ENCODE peak calls at places on chromosomes 3 and 15, in six cellular contexts. E, P, Q, R, S and B are unnamed samples. For H3K27me3, the result is how much of the 10 kb centered on the place peaks cover.

GRCh38 chr3:113249111-113249510 is 37.8 kb downstream of the BOC start:
- DNase-seq in R (no peak), Q (no peak), S (no peak), P (no peak), E (no peak), B (no peak)

GRCh38 chr3:14633819-14634424 is 17.6 kb upstream of the CCDC174 start:
- DNase-seq in P (no peak), Q (peak), E (no peak), R (no peak), S (peak), B (peak)

GRCh38 chr3:48107227-48107626 is 81.0 kb downstream of the CDC25A start:
- DNase-seq in S (no peak), E (no peak), R (no peak), P (no peak), Q (no peak), B (no peak)

GRCh38 chr3:42703695-42704025 is 1.1 kb upstream of the HHATL start:
- DNase-seq in Q (peak), R (no peak), P (no peak), S (no peak), E (no peak), B (no peak)

GRCh38 chr3:191382661-191383060 is 52.3 kb upstream of the UTS2B start:
- DNase-seq in E (no peak), S (no peak), P (no peak), Q (no peak), R (no peak), B (no peak)

GRCh38 chr3:141454906-141455602 is 31.8 kb upstream of the RASA2 start:
- DNase-seq in E (no peak), P (no peak), Q (no peak), R (no peak), S (no peak), B (no peak)

GRCh38 chr15:31828594-31828993 is 201.7 kb upstream of the CHRNA7 start:
- DNase-seq in P (no peak), E (no peak), S (no peak), Q (no peak), R (no peak), B (no peak)

GRCh38 chr3:52046186-52046913 is 10.0 kb downstream of the DUSP7 start:
- DNase-seq in Q (no peak), E (no peak), P (no peak), R (no peak), S (peak), B (no peak)

GRCh38 chr3:14829811-14830210 is 11.0 kb downstream of the FGD5 start:
- DNase-seq in Q (no peak), R (no peak), P (no peak), E (no peak), S (no peak), B (no peak)

GRCh38 chr15:40357723-40358491 is at the start of gene DISP2:
- DNase-seq in R (peak), P (no peak), Q (peak), S (peak), E (peak), B (peak)

GRCh38 chr3:122497425-122497824 is 17.3 kb downstream of the KPNA1 start:
- DNase-seq in P (no peak), Q (no peak), R (no peak), S (no peak), E (no peak), B (no peak)

GRCh38 chr3:150101016-150101415 is 130.3 kb upstream of the PFN2 start:
- DNase-seq in E (no peak), Q (no peak), S (no peak), R (no peak), P (no peak), B (no peak)

GRCh38 chr15:41650806-41651205 is 9.4 kb upstream of the MGA start:
- DNase-seq in S (no peak), Q (no peak), R (no peak), P (no peak), E (no peak), B (no peak)

GRCh38 chr15:51155016-51155580 is 60.4 kb upstream of the TNFAIP8L3 start:
- DNase-seq in S (no peak), R (no peak), P (no peak), E (no peak), Q (no peak), B (no peak)

GRCh38 chr3:17505856-17506255 is 236.6 kb downstream of the TBC1D5 start:
- DNase-seq in R (no peak), P (no peak), E (no peak), S (no peak), Q (no peak), B (no peak)

GRCh38 chr3:55507808-55508207 is 20.7 kb upstream of the WNT5A start:
- DNase-seq in S (no peak), E (no peak), R (no peak), P (no peak), Q (no peak), B (no peak)

GRCh38 chr3:30751610-30752299 is 142.7 kb downstream of the GADL1 start:
- DNase-seq in S (peak), E (no peak), P (no peak), Q (peak), R (no peak), B (no peak)

GRCh38 chr3:111368061-111368460 is 173.9 kb upstream of the CD96 start:
- DNase-seq in S (no peak), P (no peak), R (no peak), Q (no peak), E (no peak), B (no peak)

GRCh38 chr3:39605837-39606236 is 138.4 kb downstream of the MOBP start:
- DNase-seq in S (no peak), Q (no peak), R (no peak), P (no peak), E (no peak), B (no peak)

GRCh38 chr3:83063457-83063856 is 1302.0 kb upstream of the GBE1 start:
- DNase-seq in Q (no peak), R (no peak), P (no peak), S (no peak), E (no peak), B (no peak)

GRCh38 chr15:80242132-80242769 is 9.8 kb downstream of the CTXND1 start:
- DNase-seq in S (no peak), Q (no peak), E (no peak), P (no peak), R (peak), B (no peak)

GRCh38 chr15:84631706-84632272 is 22.3 kb downstream of the WDR73 start:
- DNase-seq in Q (no peak), R (no peak), E (no peak), P (no peak), S (no peak), B (no peak)

GRCh38 chr15:61654004-61654740 is 406.1 kb downstream of the VPS13C start:
- DNase-seq in S (peak), Q (no peak), P (no peak), R (peak), E (no peak), B (no peak)

GRCh38 chr3:138459619-138460535 is 25.5 kb downstream of the ESYT3 start:
- DNase-seq in Q (no peak), R (no peak), E (no peak), S (no peak), P (no peak), B (no peak)

GRCh38 chr3:11705049-11705448 is 61.3 kb upstream of the VGLL4 start:
- DNase-seq in R (no peak), S (no peak), P (no peak), E (no peak), Q (no peak), B (no peak)

DNA sequence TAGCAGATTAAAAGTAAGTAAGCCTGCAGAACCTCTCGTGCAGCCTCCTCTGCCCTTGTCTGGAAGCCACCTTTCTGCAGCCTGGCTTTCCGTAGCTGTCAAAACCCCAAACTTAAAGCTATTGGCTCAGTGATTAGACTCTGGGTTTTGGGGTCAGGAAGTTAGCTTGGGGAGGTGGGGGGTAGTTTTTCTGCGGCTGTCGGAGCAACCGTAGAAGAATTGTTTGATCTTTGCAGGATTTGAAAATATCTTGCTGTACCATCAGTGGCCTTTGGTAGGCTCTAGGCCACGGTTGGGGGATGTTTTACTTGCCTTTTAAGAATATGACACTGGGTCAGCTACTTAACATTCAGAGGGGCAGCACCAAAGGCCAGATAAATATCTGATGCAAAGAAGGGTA is 88.4 kb upstream of the RASGRP1 start:
- DNase-seq in P (no peak), E (no peak), Q (no peak), S (no peak), R (no peak), B (no peak)
- H3K27me3 ChIP-seq in P (under half), E (under half), Q (under half), S (under half), R (under half), B (under half)

GRCh38 chr3:172524611-172525010 is 1.4 kb upstream of the TNFSF10 start:
- DNase-seq in S (no peak), R (no peak), P (no peak), Q (no peak), E (no peak), B (no peak)

GRCh38 chr3:172520332-172520831 is 2.8 kb downstream of the TNFSF10 start:
- DNase-seq in R (no peak), S (no peak), E (no peak), Q (no peak), P (no peak), B (no peak)

GRCh38 chr3:172525116-172525613 is 1.9 kb upstream of the TNFSF10 start:
- DNase-seq in P (no peak), R (no peak), S (no peak), E (no peak), Q (no peak), B (no peak)

GRCh38 chr3:172519740-172520139 is 3.5 kb downstream of the TNFSF10 start:
- DNase-seq in P (no peak), S (no peak), E (no peak), R (no peak), Q (no peak), B (no peak)

GRCh38 chr3:172522871-172523818 is at the start of gene TNFSF10:
- DNase-seq in R (peak), P (peak), E (peak), Q (peak), S (peak), B (peak)
- H3K27ac ChIP-seq in R (peak), P (peak), E (peak), Q (peak), S (peak), B (peak)

GRCh38 chr3:32897981-32898623 is 53.3 kb upstream of the CCR4 start:
- DNase-seq in R (no peak), E (no peak), S (no peak), P (no peak), Q (no peak), B (no peak)
- TF ChIP-seq CTCF in R (no peak), E (no peak), S (no peak), P (no peak), Q (no peak), B (no peak)

GRCh38 chr3:144314946-144315345 is 343.3 kb downstream of the DIPK2A start:
- DNase-seq in E (no peak), P (no peak), R (no peak), Q (no peak), S (no peak), B (no peak)
- H3K27me3 ChIP-seq in E (under half), P (under half), R (under half), Q (under half), S (under half), B (under half)